ENCODE peak calls at places on chromosome X, in ten cellular contexts. One of them, this sample, is unnamed.

GRCh38 chrX:46554942-46555341 is 9.7 kb upstream of the ZNF674 start:
- DNase-seq in SK-N-SH: no peak
- DNase-seq in DMS79 treated with DMSO at 0.1 percent for 48 hours: no peak
- DNase-seq in aorta: no peak
- DNase-seq in spleen: no peak
- DNase-seq in EL: peak
- DNase-seq in SJSA1: no peak
- DNase-seq in lung: no peak
- DNase-seq in activated naive CD4-positive, alpha-beta T cell: no peak
- DNase-seq in NCI-H1694: no peak
- DNase-seq in this sample: no peak

GRCh38 chrX:130801901-130802300 is 101.1 kb downstream of the ENOX2 start:
- DNase-seq in SK-N-SH: no peak
- DNase-seq in DMS79 treated with DMSO at 0.1 percent for 48 hours: no peak
- DNase-seq in aorta: no peak
- DNase-seq in spleen: no peak
- DNase-seq in EL: no peak
- DNase-seq in SJSA1: no peak
- DNase-seq in lung: no peak
- DNase-seq in activated naive CD4-positive, alpha-beta T cell: no peak
- DNase-seq in NCI-H1694: no peak
- DNase-seq in this sample: peak

GRCh38 chrX:148647666-148648065 is 147.2 kb downstream of the AFF2 start:
- DNase-seq in SK-N-SH: no peak
- DNase-seq in DMS79 treated with DMSO at 0.1 percent for 48 hours: no peak
- DNase-seq in aorta: no peak
- DNase-seq in spleen: no peak
- DNase-seq in EL: no peak
- DNase-seq in SJSA1: no peak
- DNase-seq in lung: no peak
- DNase-seq in activated naive CD4-positive, alpha-beta T cell: no peak
- DNase-seq in NCI-H1694: no peak
- DNase-seq in this sample: no peak

GRCh38 chrX:152642931-152643525 is 5.3 kb downstream of the GABRQ start:
- DNase-seq in SK-N-SH: no peak
- DNase-seq in DMS79 treated with DMSO at 0.1 percent for 48 hours: no peak
- DNase-seq in aorta: no peak
- DNase-seq in spleen: no peak
- DNase-seq in EL: no peak
- DNase-seq in SJSA1: no peak
- DNase-seq in lung: peak
- DNase-seq in activated naive CD4-positive, alpha-beta T cell: no peak
- DNase-seq in NCI-H1694: no peak
- DNase-seq in this sample: no peak

GRCh38 chrX:47361538-47362511 is 8.6 kb upstream of the ZNF157 start:
- DNase-seq in SK-N-SH: peak
- DNase-seq in DMS79 treated with DMSO at 0.1 percent for 48 hours: peak
- DNase-seq in aorta: peak
- DNase-seq in spleen: peak
- DNase-seq in EL: peak
- DNase-seq in SJSA1: peak
- DNase-seq in lung: peak
- DNase-seq in activated naive CD4-positive, alpha-beta T cell: no peak
- DNase-seq in NCI-H1694: peak
- DNase-seq in this sample: peak

GRCh38 chrX:389021-389441 is 2.3 kb upstream of the PPP2R3B start:
- DNase-seq in SK-N-SH: no peak
- DNase-seq in DMS79 treated with DMSO at 0.1 percent for 48 hours: no peak
- DNase-seq in aorta: no peak
- DNase-seq in spleen: peak
- DNase-seq in EL: no peak
- DNase-seq in SJSA1: no peak
- DNase-seq in lung: no peak
- DNase-seq in activated naive CD4-positive, alpha-beta T cell: no peak
- DNase-seq in NCI-H1694: no peak
- DNase-seq in this sample: peak

GRCh38 chrX:56729152-56729557 is at the start of gene NBDY:
- DNase-seq in SK-N-SH: peak
- DNase-seq in DMS79 treated with DMSO at 0.1 percent for 48 hours: peak
- DNase-seq in aorta: peak
- DNase-seq in spleen: no peak
- DNase-seq in EL: peak
- DNase-seq in SJSA1: peak
- DNase-seq in lung: no peak
- DNase-seq in activated naive CD4-positive, alpha-beta T cell: no peak
- DNase-seq in NCI-H1694: no peak
- DNase-seq in this sample: no peak

GRCh38 chrX:40831750-40832149 is 96.4 kb upstream of the MED14 start:
- DNase-seq in SK-N-SH: no peak
- DNase-seq in DMS79 treated with DMSO at 0.1 percent for 48 hours: peak
- DNase-seq in aorta: no peak
- DNase-seq in spleen: no peak
- DNase-seq in EL: no peak
- DNase-seq in SJSA1: no peak
- DNase-seq in lung: no peak
- DNase-seq in activated naive CD4-positive, alpha-beta T cell: no peak
- DNase-seq in NCI-H1694: no peak
- DNase-seq in this sample: no peak

GRCh38 chrX:155767101-155767878 is 113.9 kb upstream of the VAMP7 start:
- DNase-seq in SK-N-SH: peak
- DNase-seq in DMS79 treated with DMSO at 0.1 percent for 48 hours: peak
- DNase-seq in aorta: peak
- DNase-seq in spleen: no peak
- DNase-seq in EL: peak
- DNase-seq in SJSA1: peak
- DNase-seq in lung: peak
- DNase-seq in activated naive CD4-positive, alpha-beta T cell: no peak
- DNase-seq in NCI-H1694: no peak
- DNase-seq in this sample: peak

GRCh38 chrX:150316564-150316963 is 46.6 kb upstream of the MAMLD1 start:
- DNase-seq in SK-N-SH: no peak
- DNase-seq in DMS79 treated with DMSO at 0.1 percent for 48 hours: no peak
- DNase-seq in aorta: no peak
- DNase-seq in spleen: no peak
- DNase-seq in EL: no peak
- DNase-seq in SJSA1: no peak
- DNase-seq in lung: no peak
- DNase-seq in activated naive CD4-positive, alpha-beta T cell: no peak
- DNase-seq in NCI-H1694: no peak
- DNase-seq in this sample: no peak

GRCh38 chrX:110402091-110402854 is 43.6 kb downstream of the RTL9 start:
- DNase-seq in SK-N-SH: no peak
- DNase-seq in DMS79 treated with DMSO at 0.1 percent for 48 hours: no peak
- DNase-seq in aorta: no peak
- DNase-seq in spleen: no peak
- DNase-seq in EL: peak
- DNase-seq in SJSA1: no peak
- DNase-seq in lung: no peak
- DNase-seq in activated naive CD4-positive, alpha-beta T cell: no peak
- DNase-seq in NCI-H1694: no peak
- DNase-seq in this sample: no peak

GRCh38 chrX:45850775-45851433 is 650.2 kb upstream of the DIPK2B start:
- DNase-seq in SK-N-SH: peak
- DNase-seq in DMS79 treated with DMSO at 0.1 percent for 48 hours: peak
- DNase-seq in aorta: no peak
- DNase-seq in spleen: peak
- DNase-seq in EL: peak
- DNase-seq in SJSA1: peak
- DNase-seq in lung: no peak
- DNase-seq in activated naive CD4-positive, alpha-beta T cell: no peak
- DNase-seq in NCI-H1694: no peak
- DNase-seq in this sample: peak

GRCh38 chrX:17621566-17622270 is 115.6 kb upstream of the SCML1 start:
- DNase-seq in SK-N-SH: no peak
- DNase-seq in DMS79 treated with DMSO at 0.1 percent for 48 hours: no peak
- DNase-seq in aorta: no peak
- DNase-seq in spleen: no peak
- DNase-seq in EL: peak
- DNase-seq in SJSA1: peak
- DNase-seq in lung: no peak
- DNase-seq in activated naive CD4-positive, alpha-beta T cell: no peak
- DNase-seq in NCI-H1694: no peak
- DNase-seq in this sample: no peak

GRCh38 chrX:71143508-71143907 is 1.1 kb upstream of the NLGN3 start:
- DNase-seq in SK-N-SH: no peak
- DNase-seq in DMS79 treated with DMSO at 0.1 percent for 48 hours: no peak
- DNase-seq in aorta: no peak
- DNase-seq in spleen: no peak
- DNase-seq in EL: no peak
- DNase-seq in SJSA1: no peak
- DNase-seq in lung: no peak
- DNase-seq in activated naive CD4-positive, alpha-beta T cell: no peak
- DNase-seq in NCI-H1694: no peak
- DNase-seq in this sample: no peak

GRCh38 chrX:13695601-13696115 is 6.7 kb downstream of the RAB9A start:
- DNase-seq in SK-N-SH: no peak
- DNase-seq in DMS79 treated with DMSO at 0.1 percent for 48 hours: no peak
- DNase-seq in aorta: no peak
- DNase-seq in spleen: no peak
- DNase-seq in EL: no peak
- DNase-seq in SJSA1: no peak
- DNase-seq in lung: no peak
- DNase-seq in activated naive CD4-positive, alpha-beta T cell: no peak
- DNase-seq in NCI-H1694: no peak
- DNase-seq in this sample: no peak

GRCh38 chrX:64975989-64976672 is at the start of gene ZC4H2:
- DNase-seq in SK-N-SH: peak
- DNase-seq in DMS79 treated with DMSO at 0.1 percent for 48 hours: no peak
- DNase-seq in aorta: peak
- DNase-seq in spleen: peak
- DNase-seq in EL: peak
- DNase-seq in SJSA1: peak
- DNase-seq in lung: peak
- DNase-seq in activated naive CD4-positive, alpha-beta T cell: peak
- DNase-seq in NCI-H1694: peak
- DNase-seq in this sample: peak

GRCh38 chrX:45784590-45784989 is 583.9 kb upstream of the DIPK2B start:
- DNase-seq in SK-N-SH: no peak
- DNase-seq in DMS79 treated with DMSO at 0.1 percent for 48 hours: no peak
- DNase-seq in aorta: no peak
- DNase-seq in spleen: no peak
- DNase-seq in EL: no peak
- DNase-seq in SJSA1: no peak
- DNase-seq in lung: no peak
- DNase-seq in activated naive CD4-positive, alpha-beta T cell: no peak
- DNase-seq in NCI-H1694: no peak
- DNase-seq in this sample: no peak